ENCODE peak calls at places on chromosomes 3 and 15, in seven cellular contexts. D is Peyer's patch, E is neural crest cell, I is brain microvascular endothelial cell, K is cardiac muscle cell, O is GM13976, G is transverse colon. M is an unnamed sample.

GRCh38 chr3:176906046-176906905 is 291.0 kb downstream of the TBL1XR1 start:
- DNase-seq in D (no peak), E (no peak), I (peak), K (peak), O (no peak), G (no peak), M (peak)

GRCh38 chr15:72472907-72473669 is 1.0 kb upstream of the ARIH1 start:
- DNase-seq in D (no peak), E (no peak), I (no peak), K (peak), O (no peak), G (no peak), M (no peak)

GRCh38 chr3:108861401-108861800 is 38.8 kb downstream of the TRAT1 start:
- DNase-seq in D (no peak), E (no peak), I (no peak), K (no peak), O (no peak), G (no peak), M (no peak)

GRCh38 chr15:94352940-94353820 is 121.8 kb downstream of the MCTP2 start:
- DNase-seq in D (no peak), E (no peak), I (no peak), K (peak), O (no peak), G (no peak), M (no peak)

GRCh38 chr3:78978037-78978436 is 789.8 kb downstream of the ROBO1 start:
- DNase-seq in D (no peak), E (no peak), I (no peak), K (peak), O (no peak), G (no peak), M (no peak)

GRCh38 chr3:14133188-14133800 is 8.4 kb downstream of the TMEM43 start:
- DNase-seq in D (no peak), E (no peak), I (no peak), K (no peak), O (no peak), G (peak), M (no peak)

GRCh38 chr3:169607909-169608308 is 55.6 kb downstream of the MECOM start:
- DNase-seq in D (no peak), E (no peak), I (no peak), K (no peak), O (no peak), G (no peak), M (no peak)

GRCh38 chr3:52532517-52532837 is 1.2 kb downstream of the NT5DC2 start:
- DNase-seq in D (peak), E (peak), I (peak), K (peak), O (peak), G (peak), M (peak)

GRCh38 chr3:21421096-21421495 is 329.9 kb downstream of the ZNF385D start:
- DNase-seq in D (no peak), E (no peak), I (no peak), K (no peak), O (no peak), G (no peak), M (no peak)

GRCh38 chr15:51708013-51708412 is 26.7 kb downstream of the SCG3 start:
- DNase-seq in D (no peak), E (no peak), I (no peak), K (no peak), O (no peak), G (no peak), M (no peak)

GRCh38 chr15:68684476-68684875 is 105.7 kb downstream of the CORO2B start:
- DNase-seq in D (no peak), E (no peak), I (no peak), K (no peak), O (no peak), G (no peak), M (no peak)

GRCh38 chr3:179706233-179706632 is 53.4 kb downstream of the USP13 start:
- DNase-seq in D (no peak), E (no peak), I (no peak), K (no peak), O (no peak), G (no peak), M (no peak)

GRCh38 chr3:146117406-146118285 is 43.3 kb downstream of the PLOD2 start:
- DNase-seq in D (no peak), E (no peak), I (peak), K (peak), O (no peak), G (no peak), M (no peak)

GRCh38 chr3:194272861-194273266 is 78.3 kb downstream of the CPN2 start:
- DNase-seq in D (no peak), E (no peak), I (no peak), K (no peak), O (no peak), G (peak), M (no peak)

GRCh38 chr3:64902991-64903390 is 215.2 kb upstream of the ADAMTS9 start:
- DNase-seq in D (no peak), E (no peak), I (no peak), K (peak), O (no peak), G (no peak), M (no peak)

GRCh38 chr3:138834359-138835176 is at the start of gene PIK3CB:
- DNase-seq in D (peak), E (peak), I (peak), K (peak), O (peak), G (peak), M (peak)
- TF ChIP-seq CTCF in D (peak), E (peak), I (peak), K (peak), O (peak), G (peak), M (no peak)

GRCh38 chr3:129419476-129419875 is 9.0 kb downstream of the EFCAB12 start:
- DNase-seq in D (no peak), E (no peak), I (no peak), K (no peak), O (no peak), G (no peak), M (no peak)

GRCh38 chr3:129422897-129423296 is 5.5 kb downstream of the EFCAB12 start:
- DNase-seq in D (no peak), E (no peak), I (no peak), K (no peak), O (no peak), G (no peak), M (no peak)

GRCh38 chr3:129421236-129421883 is 7.1 kb downstream of the EFCAB12 start:
- DNase-seq in D (no peak), E (no peak), I (no peak), K (no peak), O (no peak), G (no peak), M (no peak)

GRCh38 chr3:129424185-129424841 is 4.1 kb downstream of the EFCAB12 start:
- DNase-seq in D (no peak), E (no peak), I (no peak), K (peak), O (peak), G (peak), M (no peak)

DNA sequence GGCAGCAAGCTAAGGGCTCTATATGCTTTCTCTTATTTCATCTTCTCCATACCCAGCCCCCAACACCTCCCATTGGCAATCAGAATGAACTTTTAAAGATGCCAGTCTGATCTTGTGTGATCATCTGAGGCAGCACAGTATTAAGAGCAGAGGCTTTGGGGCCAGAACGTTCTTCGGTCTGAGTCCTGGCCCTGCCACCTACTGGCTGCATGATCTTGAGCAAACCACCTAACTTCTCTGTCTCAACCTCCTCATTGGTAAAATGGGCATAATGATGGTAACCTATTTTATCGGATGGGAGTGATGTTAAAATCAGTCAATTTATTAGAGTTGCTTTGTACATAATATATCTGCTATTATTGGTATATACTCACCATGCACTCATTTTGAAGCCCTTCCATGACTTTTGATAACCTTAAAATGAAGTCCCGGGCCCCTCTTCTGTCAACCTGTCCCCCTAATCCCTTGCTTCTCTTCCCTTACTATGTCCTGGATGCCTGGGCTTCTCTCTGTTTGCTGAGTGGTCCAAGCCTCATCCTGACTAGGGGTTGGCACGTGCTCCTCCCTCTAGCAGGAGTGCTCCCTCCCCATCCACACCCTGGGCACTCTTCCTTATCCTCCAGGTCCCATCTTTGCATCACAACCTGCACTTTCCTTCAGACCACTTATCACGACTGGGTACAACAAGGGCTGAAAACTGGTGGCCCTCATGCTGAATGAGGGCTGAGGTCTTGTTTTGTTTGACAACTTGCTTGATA is 6.3 kb downstream of the EFCAB12 start:
- DNase-seq in D (no peak), E (no peak), I (no peak), K (no peak), O (no peak), G (no peak), M (no peak)
- TF ChIP-seq CTCF in D (no peak), E (no peak), I (peak), K (peak), O (no peak), G (no peak), M (peak)

GRCh38 chr3:9396632-9397330 is 634 bp upstream of the SETD5 start:
- DNase-seq in D (peak), E (peak), I (peak), K (peak), O (peak), G (peak), M (peak)

GRCh38 chr3:9398715-9399708 is 1.6 kb downstream of the SETD5 start:
- DNase-seq in D (no peak), E (no peak), I (peak), K (peak), O (no peak), G (no peak), M (no peak)

GRCh38 chr3:9396301-9396631 is 1.1 kb upstream of the SETD5 start:
- DNase-seq in D (peak), E (no peak), I (peak), K (no peak), O (peak), G (peak), M (peak)

GRCh38 chr3:9397911-9398714 is 698 bp downstream of the SETD5 start:
- DNase-seq in D (peak), E (no peak), I (peak), K (peak), O (no peak), G (peak), M (peak)

GRCh38 chr3:9397331-9397910 is at the start of gene SETD5:
- DNase-seq in D (peak), E (peak), I (peak), K (peak), O (peak), G (peak), M (peak)
- TF ChIP-seq CTCF in D (no peak), E (no peak), I (no peak), K (no peak), O (no peak), G (no peak), M (no peak)

GRCh38 chr3:39285333-39285732 is 5.5 kb upstream of the CX3CR1 start:
- DNase-seq in D (no peak), E (no peak), I (no peak), K (no peak), O (no peak), G (no peak), M (no peak)
- TF ChIP-seq CTCF in D (no peak), E (no peak), I (no peak), K (no peak), O (no peak), G (no peak), M (no peak)

GRCh38 chr3:134300520-134300919 is 49.9 kb upstream of the RYK start:
- DNase-seq in D (no peak), E (no peak), I (no peak), K (no peak), O (no peak), G (no peak), M (peak)
- TF ChIP-seq CTCF in D (no peak), E (peak), I (peak), K (no peak), O (no peak), G (no peak), M (no peak)

GRCh38 chr3:11095932-11096265 is 58.4 kb upstream of the HRH1 start:
- DNase-seq in D (no peak), E (no peak), I (peak), K (peak), O (no peak), G (no peak), M (no peak)
- TF ChIP-seq CTCF in D (no peak), E (no peak), I (peak), K (peak), O (no peak), G (no peak), M (no peak)

GRCh38 chr3:73868688-73869315 is 244.1 kb upstream of the PDZRN3 start:
- DNase-seq in D (no peak), E (peak), I (peak), K (peak), O (peak), G (peak), M (peak)
- TF ChIP-seq CTCF in D (peak), E (peak), I (peak), K (peak), O (peak), G (peak), M (no peak)

GRCh38 chr15:90857883-90858443 is 10.4 kb upstream of the FURIN start:
- DNase-seq in D (no peak), E (no peak), I (no peak), K (no peak), O (no peak), G (no peak), M (no peak)

GRCh38 chr15:90860450-90860849 is 7.9 kb upstream of the FURIN start:
- DNase-seq in D (no peak), E (no peak), I (no peak), K (no peak), O (no peak), G (no peak), M (no peak)

GRCh38 chr15:90860942-90861675 is 7.3 kb upstream of the FURIN start:
- DNase-seq in D (no peak), E (no peak), I (no peak), K (no peak), O (no peak), G (no peak), M (no peak)

GRCh38 chr15:90857337-90857736 is 11.1 kb upstream of the FURIN start:
- DNase-seq in D (no peak), E (no peak), I (no peak), K (no peak), O (no peak), G (no peak), M (no peak)

GRCh38 chr15:90859234-90860131 is 8.9 kb upstream of the FURIN start:
- DNase-seq in D (no peak), E (no peak), I (no peak), K (peak), O (no peak), G (no peak), M (no peak)
- TF ChIP-seq CTCF in D (no peak), E (no peak), I (no peak), K (no peak), O (no peak), G (no peak), M (no peak)

GRCh38 chr3:99747915-99748314 is 69.7 kb upstream of the CMSS1 start:
- DNase-seq in D (no peak), E (no peak), I (peak), K (peak), O (no peak), G (no peak), M (peak)
- TF ChIP-seq CTCF in D (no peak), E (peak), I (peak), K (peak), O (no peak), G (no peak), M (peak)

M was measured in Calu3.